ENCODE peak calls at places on chromosomes 16 and 17, in eight cellular contexts. One of them, this sample, is unnamed. For H3K27me3, the result is how much of the 10 kb centered on the place peaks cover.

GRCh38 chr16:29862383-29862883 is 593 bp downstream of the CDIPT start:
- DNase-seq in cardiac muscle cell: peak
- DNase-seq in lung: no peak
- DNase-seq in thoracic aorta: no peak
- DNase-seq in CD4-positive, CD25-positive, alpha-beta regulatory T cell: no peak
- DNase-seq in MM.1S: peak
- DNase-seq in K562: no peak
- DNase-seq in PC-3: peak
- DNase-seq in this sample: no peak

GRCh38 chr16:58119509-58119845 is 9.7 kb downstream of the CFAP20 start:
- DNase-seq in cardiac muscle cell: no peak
- DNase-seq in lung: no peak
- DNase-seq in thoracic aorta: no peak
- DNase-seq in CD4-positive, CD25-positive, alpha-beta regulatory T cell: no peak
- DNase-seq in MM.1S: no peak
- DNase-seq in K562: no peak
- DNase-seq in PC-3: no peak
- DNase-seq in this sample: no peak

GRCh38 chr17:13351046-13351445 is 250.7 kb downstream of the HS3ST3A1 start:
- DNase-seq in cardiac muscle cell: no peak
- DNase-seq in lung: no peak
- DNase-seq in thoracic aorta: no peak
- DNase-seq in CD4-positive, CD25-positive, alpha-beta regulatory T cell: no peak
- DNase-seq in MM.1S: no peak
- DNase-seq in K562: no peak
- DNase-seq in PC-3: peak
- DNase-seq in this sample: no peak

GRCh38 chr16:72536673-72537435 is 364.9 kb upstream of the PMFBP1 start:
- DNase-seq in cardiac muscle cell: no peak
- DNase-seq in lung: no peak
- DNase-seq in thoracic aorta: no peak
- DNase-seq in CD4-positive, CD25-positive, alpha-beta regulatory T cell: no peak
- DNase-seq in MM.1S: no peak
- DNase-seq in K562: no peak
- DNase-seq in PC-3: no peak
- DNase-seq in this sample: no peak

GRCh38 chr16:14502256-14502875 is 127.7 kb downstream of the PARN start:
- DNase-seq in cardiac muscle cell: no peak
- DNase-seq in lung: no peak
- DNase-seq in thoracic aorta: no peak
- DNase-seq in CD4-positive, CD25-positive, alpha-beta regulatory T cell: no peak
- DNase-seq in MM.1S: no peak
- DNase-seq in K562: no peak
- DNase-seq in PC-3: no peak
- DNase-seq in this sample: no peak

GRCh38 chr17:14316131-14316854 is 15.4 kb downstream of the HS3ST3B1 start:
- DNase-seq in cardiac muscle cell: no peak
- DNase-seq in lung: no peak
- DNase-seq in thoracic aorta: no peak
- DNase-seq in CD4-positive, CD25-positive, alpha-beta regulatory T cell: no peak
- DNase-seq in MM.1S: no peak
- DNase-seq in K562: no peak
- DNase-seq in PC-3: no peak
- DNase-seq in this sample: no peak

GRCh38 chr17:78365561-78366108 is 5.8 kb upstream of the SOCS3 start:
- DNase-seq in cardiac muscle cell: peak
- DNase-seq in lung: no peak
- DNase-seq in thoracic aorta: no peak
- DNase-seq in CD4-positive, CD25-positive, alpha-beta regulatory T cell: no peak
- DNase-seq in MM.1S: no peak
- DNase-seq in K562: no peak
- DNase-seq in PC-3: no peak
- DNase-seq in this sample: no peak

GRCh38 chr16:14354561-14355351 is 275.3 kb downstream of the PARN start:
- DNase-seq in cardiac muscle cell: no peak
- DNase-seq in lung: no peak
- DNase-seq in thoracic aorta: no peak
- DNase-seq in CD4-positive, CD25-positive, alpha-beta regulatory T cell: peak
- DNase-seq in MM.1S: peak
- DNase-seq in K562: no peak
- DNase-seq in PC-3: no peak
- DNase-seq in this sample: no peak

GRCh38 chr17:42692489-42692888 is 10.2 kb downstream of the CNTNAP1 start:
- DNase-seq in cardiac muscle cell: no peak
- DNase-seq in lung: no peak
- DNase-seq in thoracic aorta: no peak
- DNase-seq in CD4-positive, CD25-positive, alpha-beta regulatory T cell: no peak
- DNase-seq in MM.1S: no peak
- DNase-seq in K562: no peak
- DNase-seq in PC-3: no peak
- DNase-seq in this sample: no peak

GRCh38 chr16:87359121-87359520 is 24.5 kb downstream of the FBXO31 start:
- DNase-seq in cardiac muscle cell: no peak
- DNase-seq in lung: no peak
- DNase-seq in thoracic aorta: no peak
- DNase-seq in CD4-positive, CD25-positive, alpha-beta regulatory T cell: no peak
- DNase-seq in MM.1S: no peak
- DNase-seq in K562: no peak
- DNase-seq in PC-3: no peak
- DNase-seq in this sample: no peak

GRCh38 chr16:67155305-67156145 is 4.2 kb downstream of the TRADD start:
- DNase-seq in cardiac muscle cell: peak
- DNase-seq in lung: peak
- DNase-seq in thoracic aorta: no peak
- DNase-seq in CD4-positive, CD25-positive, alpha-beta regulatory T cell: peak
- DNase-seq in MM.1S: peak
- DNase-seq in K562: peak
- DNase-seq in PC-3: peak
- DNase-seq in this sample: no peak

GRCh38 chr17:72191901-72192300 is 71.1 kb downstream of the SOX9 start:
- DNase-seq in cardiac muscle cell: no peak
- DNase-seq in lung: peak
- DNase-seq in thoracic aorta: no peak
- DNase-seq in CD4-positive, CD25-positive, alpha-beta regulatory T cell: no peak
- DNase-seq in MM.1S: no peak
- DNase-seq in K562: no peak
- DNase-seq in PC-3: no peak
- DNase-seq in this sample: no peak

GRCh38 chr17:57599271-57600045 is 145.6 kb downstream of the CCDC182 start:
- DNase-seq in cardiac muscle cell: no peak
- DNase-seq in lung: no peak
- DNase-seq in thoracic aorta: no peak
- DNase-seq in CD4-positive, CD25-positive, alpha-beta regulatory T cell: peak
- DNase-seq in MM.1S: peak
- DNase-seq in K562: no peak
- DNase-seq in PC-3: no peak
- DNase-seq in this sample: no peak

GRCh38 chr17:15945493-15946209 is 721 bp downstream of the ADORA2B start:
- DNase-seq in cardiac muscle cell: peak
- DNase-seq in lung: no peak
- DNase-seq in thoracic aorta: no peak
- DNase-seq in CD4-positive, CD25-positive, alpha-beta regulatory T cell: no peak
- DNase-seq in MM.1S: no peak
- DNase-seq in K562: peak
- DNase-seq in PC-3: no peak
- DNase-seq in this sample: no peak

GRCh38 chr16:58494981-58495860 is 4.7 kb upstream of the NDRG4 start:
- DNase-seq in cardiac muscle cell: peak
- DNase-seq in lung: peak
- DNase-seq in thoracic aorta: peak
- DNase-seq in CD4-positive, CD25-positive, alpha-beta regulatory T cell: peak
- DNase-seq in MM.1S: peak
- DNase-seq in K562: peak
- DNase-seq in PC-3: peak
- DNase-seq in this sample: peak

GRCh38 chr16:64865037-64865696 is 256.7 kb downstream of the CDH11 start:
- DNase-seq in cardiac muscle cell: no peak
- DNase-seq in lung: no peak
- DNase-seq in thoracic aorta: no peak
- DNase-seq in CD4-positive, CD25-positive, alpha-beta regulatory T cell: no peak
- DNase-seq in MM.1S: no peak
- DNase-seq in K562: no peak
- DNase-seq in PC-3: no peak
- DNase-seq in this sample: no peak

GRCh38 chr16:2425008-2425518 is 4.2 kb upstream of the CCNF start:
- DNase-seq in cardiac muscle cell: no peak
- DNase-seq in lung: no peak
- DNase-seq in thoracic aorta: no peak
- DNase-seq in CD4-positive, CD25-positive, alpha-beta regulatory T cell: no peak
- DNase-seq in MM.1S: no peak
- DNase-seq in K562: no peak
- DNase-seq in PC-3: no peak
- DNase-seq in this sample: no peak

GRCh38 chr17:8922451-8922850 is 43.1 kb downstream of the PIK3R5 start:
- DNase-seq in cardiac muscle cell: no peak
- DNase-seq in lung: no peak
- DNase-seq in thoracic aorta: no peak
- DNase-seq in CD4-positive, CD25-positive, alpha-beta regulatory T cell: no peak
- DNase-seq in MM.1S: no peak
- DNase-seq in K562: no peak
- DNase-seq in PC-3: peak
- DNase-seq in this sample: no peak

GRCh38 chr17:60106377-60107059 is 27.8 kb upstream of the HEATR6 start:
- DNase-seq in cardiac muscle cell: no peak
- DNase-seq in lung: peak
- DNase-seq in thoracic aorta: no peak
- DNase-seq in CD4-positive, CD25-positive, alpha-beta regulatory T cell: no peak
- DNase-seq in MM.1S: no peak
- DNase-seq in K562: peak
- DNase-seq in PC-3: peak
- DNase-seq in this sample: no peak

DNA sequence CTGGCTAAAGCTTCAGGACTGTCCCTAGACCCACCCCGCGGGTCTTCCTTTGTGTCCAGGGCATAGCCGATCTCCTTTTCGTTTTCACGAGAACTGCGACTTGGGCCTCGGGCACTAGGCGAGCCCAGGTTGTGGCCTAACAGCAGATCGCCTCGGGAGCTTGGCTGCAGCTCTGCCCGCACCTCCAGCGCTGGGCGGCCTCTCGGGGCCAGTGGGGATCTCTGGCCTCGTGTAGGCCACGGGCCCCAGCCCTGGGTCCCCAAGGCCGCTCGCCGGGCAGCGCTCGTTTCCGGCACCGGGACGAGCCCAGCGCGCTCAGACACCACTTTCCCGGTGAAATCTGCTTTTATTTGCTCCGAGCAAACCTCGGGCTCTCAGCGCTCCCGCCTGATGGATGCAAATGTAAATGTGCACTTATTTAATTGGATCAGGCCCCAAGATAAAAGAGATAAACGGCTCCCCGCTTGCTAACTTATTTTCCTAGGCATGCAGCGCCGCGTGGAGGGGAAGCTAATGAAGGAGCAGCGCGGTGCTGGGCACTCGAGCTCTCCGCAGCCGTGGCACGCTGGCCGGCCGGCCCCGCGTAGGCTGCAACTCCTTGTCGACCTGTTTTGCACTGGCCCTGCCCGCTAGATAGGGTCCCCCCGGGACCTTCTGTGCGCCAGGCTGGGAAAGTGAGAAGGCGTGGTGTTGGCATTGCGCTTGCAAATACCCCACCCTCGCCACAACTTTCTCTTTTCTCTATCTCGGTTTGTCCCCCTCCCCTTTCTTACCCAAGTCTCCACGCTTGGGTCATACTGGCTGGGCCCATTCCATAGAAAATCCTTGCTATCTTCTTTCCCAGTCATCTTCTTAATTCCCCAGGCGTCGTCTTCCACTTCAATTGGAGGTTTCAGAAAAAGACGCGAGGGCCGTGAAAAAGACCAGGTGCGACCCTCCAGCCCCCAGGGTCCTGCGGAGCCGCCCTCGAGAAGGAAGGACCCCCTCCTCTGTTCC is 8.0 kb downstream of the IRX5 start:
- DNase-seq in cardiac muscle cell: no peak
- DNase-seq in lung: no peak
- DNase-seq in thoracic aorta: no peak
- DNase-seq in CD4-positive, CD25-positive, alpha-beta regulatory T cell: no peak
- DNase-seq in MM.1S: no peak
- DNase-seq in K562: no peak
- DNase-seq in PC-3: no peak
- DNase-seq in this sample: no peak
- H3K4me3 ChIP-seq in cardiac muscle cell: no peak
- H3K4me3 ChIP-seq in lung: no peak
- H3K4me3 ChIP-seq in thoracic aorta: peak
- H3K4me3 ChIP-seq in CD4-positive, CD25-positive, alpha-beta regulatory T cell: no peak
- H3K4me3 ChIP-seq in MM.1S: no peak
- H3K4me3 ChIP-seq in K562: no peak
- H3K4me3 ChIP-seq in PC-3: no peak
- H3K4me3 ChIP-seq in this sample: peak

DNA sequence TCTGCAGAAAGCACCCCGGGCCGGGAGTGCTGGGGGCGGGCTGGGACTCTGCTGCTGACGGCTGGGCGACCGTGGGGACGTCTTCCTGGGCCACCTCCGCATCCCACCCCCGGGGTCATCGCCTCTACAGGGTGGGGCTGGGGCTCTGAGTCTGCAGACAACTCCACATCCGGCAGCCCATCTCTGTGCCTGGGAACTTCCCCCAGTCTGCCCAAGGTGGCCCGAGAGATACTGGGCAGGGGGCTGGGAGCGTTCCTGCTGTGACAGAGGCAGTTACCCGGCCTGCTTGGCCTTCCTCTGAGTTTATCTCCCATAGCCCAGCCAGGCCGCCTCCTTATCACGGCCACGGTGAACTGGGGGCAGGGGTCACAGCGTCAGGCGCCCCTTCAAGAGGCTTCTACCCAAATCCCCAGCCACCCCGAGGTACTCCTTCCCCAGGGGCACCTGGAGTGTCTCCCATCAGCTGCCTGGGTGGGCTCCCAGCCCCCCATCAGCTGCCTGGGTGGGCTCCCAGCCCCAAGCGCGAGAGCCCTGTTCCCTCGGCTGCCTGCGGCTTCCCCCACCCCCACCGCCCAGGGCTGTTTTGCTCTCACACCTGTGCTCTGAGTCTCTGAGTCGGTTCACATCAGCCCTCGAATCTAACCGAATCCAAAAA is 15.5 kb upstream of the CBFA2T3 start:
- DNase-seq in cardiac muscle cell: peak
- DNase-seq in lung: no peak
- DNase-seq in thoracic aorta: no peak
- DNase-seq in CD4-positive, CD25-positive, alpha-beta regulatory T cell: no peak
- DNase-seq in MM.1S: no peak
- DNase-seq in K562: peak
- DNase-seq in PC-3: no peak
- DNase-seq in this sample: no peak
- H3K27ac ChIP-seq in cardiac muscle cell: peak
- H3K27ac ChIP-seq in lung: no peak
- H3K27ac ChIP-seq in thoracic aorta: no peak
- H3K27ac ChIP-seq in CD4-positive, CD25-positive, alpha-beta regulatory T cell: no peak
- H3K27ac ChIP-seq in MM.1S: peak
- H3K27ac ChIP-seq in K562: peak
- H3K27ac ChIP-seq in PC-3: no peak
- H3K27ac ChIP-seq in this sample: no peak

GRCh38 chr17:79798296-79799173 is 1.7 kb upstream of the CBX8 start:
- DNase-seq in cardiac muscle cell: no peak
- DNase-seq in lung: no peak
- DNase-seq in thoracic aorta: no peak
- DNase-seq in CD4-positive, CD25-positive, alpha-beta regulatory T cell: no peak
- DNase-seq in MM.1S: no peak
- DNase-seq in K562: no peak
- DNase-seq in PC-3: no peak
- DNase-seq in this sample: no peak
- H3K27me3 ChIP-seq in cardiac muscle cell: half or more
- H3K27me3 ChIP-seq in lung: under half
- H3K27me3 ChIP-seq in thoracic aorta: half or more
- H3K27me3 ChIP-seq in CD4-positive, CD25-positive, alpha-beta regulatory T cell: under half
- H3K27me3 ChIP-seq in MM.1S: half or more
- H3K27me3 ChIP-seq in K562: under half
- H3K27me3 ChIP-seq in PC-3: half or more
- H3K27me3 ChIP-seq in this sample: half or more

GRCh38 chr16:75485230-75486013 is 9.8 kb downstream of the CHST6 start:
- DNase-seq in cardiac muscle cell: no peak
- DNase-seq in lung: no peak
- DNase-seq in thoracic aorta: no peak
- DNase-seq in CD4-positive, CD25-positive, alpha-beta regulatory T cell: no peak
- DNase-seq in MM.1S: no peak
- DNase-seq in K562: no peak
- DNase-seq in PC-3: no peak
- DNase-seq in this sample: no peak
- H3K4me3 ChIP-seq in cardiac muscle cell: no peak
- H3K4me3 ChIP-seq in lung: no peak
- H3K4me3 ChIP-seq in thoracic aorta: no peak
- H3K4me3 ChIP-seq in CD4-positive, CD25-positive, alpha-beta regulatory T cell: no peak
- H3K4me3 ChIP-seq in MM.1S: no peak
- H3K4me3 ChIP-seq in K562: no peak
- H3K4me3 ChIP-seq in PC-3: no peak
- H3K4me3 ChIP-seq in this sample: no peak